ENCODE peak calls at places on chromosomes 1 and 21, in four cellular contexts. P is colonic mucosa, X is AG04450, N is AG04449. H is an unnamed sample.
A peak's percentile ranks its signal among the peaks of the same experiment; 100 is the strongest.

GRCh38 chr1:203557390-203557789 is 63.4 kb downstream of the OPTC start:
- DNase-seq in P (no peak), X (no peak), N (peak; percentile 75), H (no peak)

GRCh38 chr1:76843821-76844448 is 23.3 kb upstream of the ST6GALNAC5 start:
- DNase-seq in P (no peak), X (no peak), N (no peak), H (no peak)

GRCh38 chr21:28754127-28754611 is 238.5 kb downstream of the LTN1 start:
- DNase-seq in P (no peak), X (peak; percentile 93), N (no peak), H (peak; percentile 87)

GRCh38 chr1:105442901-105443300 is 1613.6 kb upstream of the PRMT6 start:
- DNase-seq in P (no peak), X (no peak), N (no peak), H (no peak)

GRCh38 chr1:157000686-157001085 is 44.9 kb downstream of the ARHGEF11 start:
- DNase-seq in P (no peak), X (no peak), N (no peak), H (no peak)

GRCh38 chr1:167121375-167122120 is 27.7 kb downstream of the STYXL2 start:
- DNase-seq in P (peak; percentile 85), X (no peak), N (no peak), H (no peak)

GRCh38 chr1:154014154-154014910 is 23.8 kb downstream of the RPS27 start:
- DNase-seq in P (no peak), X (no peak), N (peak; percentile 19), H (no peak)

GRCh38 chr1:109112652-109113285 is 1.1 kb upstream of the ELAPOR1 start:
- DNase-seq in P (peak; percentile 97), X (peak; percentile 66), N (no peak), H (peak; percentile 68)

GRCh38 chr1:93593868-93594602 is 87.6 kb downstream of the BCAR3 start:
- DNase-seq in P (no peak), X (no peak), N (no peak), H (no peak)

GRCh38 chr1:54487571-54488050 is 60.4 kb upstream of the ACOT11 start:
- DNase-seq in P (peak; percentile 40), X (no peak), N (no peak), H (no peak)

GRCh38 chr1:15916916-15917315 is 59.0 kb downstream of the ZBTB17 start:
- DNase-seq in P (no peak), X (no peak), N (no peak), H (no peak)

GRCh38 chr1:100268202-100268601 is 2.2 kb downstream of the RTCA start:
- DNase-seq in P (no peak), X (no peak), N (no peak), H (no peak)

GRCh38 chr1:153535664-153536585 is at the start of gene S100A6:
- DNase-seq in P (peak; percentile 95), X (peak; percentile 76), N (no peak), H (no peak)

GRCh38 chr1:14820320-14821085 is 222.0 kb downstream of the KAZN start:
- DNase-seq in P (no peak), X (no peak), N (no peak), H (no peak)

GRCh38 chr1:8985915-8986813 is 40.1 kb downstream of the SLC2A7 start:
- DNase-seq in P (peak; percentile 82), X (peak; percentile 81), N (peak; percentile 86), H (peak; percentile 75)

GRCh38 chr1:25065246-25066238 is 135.5 kb upstream of the RUNX3 start:
- DNase-seq in P (no peak), X (no peak), N (peak; percentile 12), H (no peak)

GRCh38 chr1:236541710-236542109 is 17.9 kb downstream of the LGALS8 start:
- DNase-seq in P (no peak), X (no peak), N (no peak), H (no peak)

GRCh38 chr1:156785458-156785857 is 18.1 kb downstream of the PRCC start:
- DNase-seq in P (no peak), X (no peak), N (no peak), H (no peak)

GRCh38 chr1:164662462-164662861 is 103.5 kb downstream of the PBX1 start:
- DNase-seq in P (no peak), X (no peak), N (no peak), H (no peak)

GRCh38 chr1:94144836-94145235 is 23.9 kb upstream of the ABCA4 start:
- DNase-seq in P (no peak), X (no peak), N (no peak), H (no peak)

GRCh38 chr1:170594227-170594626 is 62.3 kb downstream of the GORAB start:
- DNase-seq in P (no peak), X (no peak), N (no peak), H (no peak)

GRCh38 chr1:42379794-42380616 is 587 bp upstream of the RIMKLA start:
- DNase-seq in P (no peak), X (no peak), N (no peak), H (peak; percentile 2)

GRCh38 chr21:33309778-33310177 is 15.0 kb upstream of the IFNAR1 start:
- DNase-seq in P (no peak), X (no peak), N (no peak), H (no peak)

GRCh38 chr1:30383131-30383793 is 340.1 kb downstream of the MATN1 start:
- DNase-seq in P (no peak), X (no peak), N (no peak), H (no peak)

GRCh38 chr1:6460349-6461236 is 5.4 kb downstream of the TNFRSF25 start:
- DNase-seq in P (peak; percentile 34), X (no peak), N (no peak), H (no peak)

GRCh38 chr1:63835075-63835633 is 61.3 kb downstream of the ROR1 start:
- DNase-seq in P (no peak), X (no peak), N (no peak), H (no peak)

GRCh38 chr1:51643362-51643761 is 26.5 kb downstream of the OSBPL9 start:
- DNase-seq in P (no peak), X (no peak), N (no peak), H (no peak)

GRCh38 chr21:25997788-25998611 is 172.6 kb downstream of the APP start:
- DNase-seq in P (peak; percentile 64), X (no peak), N (no peak), H (no peak)

GRCh38 chr1:9384751-9385245 is 92.1 kb downstream of the SPSB1 start:
- DNase-seq in P (no peak), X (no peak), N (no peak), H (no peak)

GRCh38 chr1:205582471-205583291 is 49.1 kb downstream of the ELK4 start:
- DNase-seq in P (peak; percentile 85), X (no peak), N (no peak), H (no peak)

GRCh38 chr1:205583461-205584130 is 48.2 kb downstream of the ELK4 start:
- DNase-seq in P (peak; percentile 18), X (no peak), N (no peak), H (no peak)

GRCh38 chr1:205585835-205586785 is 45.7 kb downstream of the ELK4 start:
- DNase-seq in P (no peak), X (no peak), N (no peak), H (no peak)

GRCh38 chr1:205585169-205585834 is 46.5 kb downstream of the ELK4 start:
- DNase-seq in P (no peak), X (no peak), N (no peak), H (no peak)

GRCh38 chr1:205584732-205585131 is 47.1 kb downstream of the ELK4 start:
- DNase-seq in P (peak; percentile 26), X (no peak), N (no peak), H (no peak)
- TF ChIP-seq CTCF in P (no peak), X (peak; percentile 34), N (no peak), H (peak; percentile 53)

DNA sequence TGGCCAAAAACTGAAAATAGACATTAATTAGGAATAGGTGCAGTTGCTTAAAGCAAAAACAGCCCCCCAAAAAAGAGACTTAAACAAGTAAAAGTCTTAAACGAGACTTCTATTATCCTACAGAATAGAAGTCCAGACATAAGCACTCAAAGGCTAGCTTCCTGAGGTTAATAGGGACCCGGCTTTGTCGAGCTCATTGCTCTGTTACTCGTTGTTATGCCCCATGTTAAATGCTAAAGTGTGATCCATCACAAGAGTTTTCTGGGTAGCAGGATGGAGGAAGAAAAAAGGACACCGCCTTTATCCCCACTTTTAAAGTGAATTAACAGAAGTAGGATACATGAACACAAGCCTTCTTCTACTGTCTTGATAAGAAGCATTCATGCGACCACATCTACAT is 10.6 kb downstream of the CD1D start:
- DNase-seq in P (no peak), X (no peak), N (no peak), H (no peak)
- H3K4me3 ChIP-seq in P (no peak overlapping the region), X (no peak overlapping the region), N (no peak overlapping the region), H (no peak overlapping the region)

GRCh38 chr1:36351222-36351977 is 28.0 kb upstream of the EVA1B start:
- DNase-seq in P (no peak), X (no peak), N (peak; percentile 67), H (peak; percentile 91)
- TF ChIP-seq CTCF in P (no peak), X (peak; percentile 30), N (no peak), H (no peak)

DNA sequence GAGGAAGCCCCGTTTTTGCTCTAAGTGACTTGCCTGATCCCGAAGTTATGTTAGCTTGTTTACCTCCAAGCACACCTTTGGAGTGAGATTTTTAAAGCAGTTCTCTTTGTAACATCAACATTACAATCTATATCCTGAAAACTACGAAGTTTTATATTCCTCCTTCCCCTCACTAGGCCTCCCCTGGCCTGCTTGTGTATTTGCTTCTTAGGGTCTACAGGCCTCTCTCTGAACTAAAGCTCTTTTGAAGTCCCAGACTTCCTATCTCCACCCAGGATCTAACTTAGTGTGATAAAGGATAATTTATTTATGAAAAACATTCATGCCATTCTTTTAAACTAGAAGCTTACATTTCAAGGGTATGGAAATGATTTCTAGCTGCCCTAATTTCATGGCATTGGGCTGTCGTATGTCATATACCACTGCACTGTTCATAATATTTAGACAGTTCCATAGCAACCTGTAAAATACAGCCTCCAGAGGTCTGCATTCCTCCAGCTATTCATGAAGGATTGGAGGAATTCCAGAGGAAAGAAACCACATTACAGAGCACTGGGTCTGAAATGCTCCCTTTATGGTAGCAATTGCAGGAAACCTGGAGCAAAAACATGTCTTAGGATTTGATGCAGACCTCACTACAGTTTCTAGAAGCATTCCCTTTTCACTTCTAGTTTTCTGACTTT is 36.0 kb upstream of the RGS1 start:
- DNase-seq in P (no peak), X (peak; percentile 94), N (peak; percentile 95), H (peak; percentile 96)
- H3K4me3 ChIP-seq in P (no peak overlapping the region), X (no peak overlapping the region), N (no peak overlapping the region), H (no peak overlapping the region)

GRCh38 chr21:39204134-39204533 is 20.9 kb upstream of the PSMG1 start:
- DNase-seq in P (no peak), X (no peak), N (no peak), H (no peak)
- TF ChIP-seq CTCF in P (no peak), X (peak; percentile 46), N (no peak), H (no peak)

H was measured in HFF-Myc.